ENCODE peak calls at places on chromosomes 5 and 9, in ten cellular contexts. L is activated CD4-positive, alpha-beta T cell treated with anti-CD3 and anti-CD28 coated beads for 48 hours; O is OCI-M1; U is left ventricle myocardium inferior; F is pancreas; B is brain microvascular endothelial cell; E is nucleus accumbens; S is germinal center; R is M059J; T is epithelial cell of esophagus. Q is an unnamed sample.

GRCh38 chr5:176633638-176634037 is 3.2 kb downstream of the EIF4E1B start:
- DNase-seq in L (no peak), O (no peak), U (no peak), F (no peak), B (no peak), E (no peak), S (peak; percentile 45), R (no peak), T (no peak), Q (no peak)

GRCh38 chr5:112217847-112218579 is 201.1 kb downstream of the EPB41L4A start:
- DNase-seq in L (no peak), O (peak; percentile 73), U (no peak), F (no peak), B (no peak), E (no peak), S (no peak), R (no peak), T (no peak), Q (no peak)

GRCh38 chr5:142743677-142744441 is 26.3 kb upstream of the ARHGAP26 start:
- DNase-seq in L (no peak), O (no peak), U (no peak), F (no peak), B (no peak), E (no peak), S (no peak), R (peak; percentile 22), T (peak; percentile 24), Q (no peak)

GRCh38 chr9:37392272-37392671 is 30.2 kb upstream of the GRHPR start:
- DNase-seq in L (no peak), O (peak; percentile 10), U (no peak), F (no peak), B (no peak), E (no peak), S (no peak), R (no peak), T (no peak), Q (no peak)

GRCh38 chr5:16791036-16791705 is 144.9 kb downstream of the MYO10 start:
- DNase-seq in L (peak; percentile 21), O (peak; percentile 75), U (no peak), F (no peak), B (peak; percentile 53), E (peak; percentile 2), S (peak; percentile 43), R (peak; percentile 62), T (peak; percentile 64), Q (peak; percentile 52)

GRCh38 chr5:125151150-125151932 is 404.9 kb upstream of the ZNF608 start:
- DNase-seq in L (no peak), O (no peak), U (no peak), F (no peak), B (no peak), E (no peak), S (no peak), R (no peak), T (no peak), Q (no peak)

GRCh38 chr5:135242021-135242480 is 157.0 kb downstream of the MACROH2A1 start:
- DNase-seq in L (no peak), O (no peak), U (no peak), F (no peak), B (no peak), E (no peak), S (no peak), R (peak; percentile 98), T (peak; percentile 65), Q (no peak)

GRCh38 chr9:33153001-33153400 is 14.1 kb downstream of the B4GALT1 start:
- DNase-seq in L (no peak), O (no peak), U (no peak), F (no peak), B (no peak), E (no peak), S (no peak), R (no peak), T (no peak), Q (no peak)

GRCh38 chr9:108885643-108886348 is 23.7 kb downstream of the ACTL7A start:
- DNase-seq in L (peak; percentile 77), O (peak; percentile 62), U (no peak), F (peak; percentile 71), B (peak; percentile 75), E (no peak), S (no peak), R (peak; percentile 91), T (peak; percentile 91), Q (no peak)

GRCh38 chr9:14993061-14993800 is 83.0 kb upstream of the FREM1 start:
- DNase-seq in L (peak; percentile 76), O (peak; percentile 95), U (peak; percentile 87), F (peak; percentile 85), B (peak; percentile 85), E (peak; percentile 85), S (no peak), R (peak; percentile 81), T (peak; percentile 65), Q (peak; percentile 2)

GRCh38 chr5:53161876-53162275 is 52.3 kb upstream of the MOCS2 start:
- DNase-seq in L (no peak), O (no peak), U (no peak), F (no peak), B (peak; percentile 57), E (no peak), S (no peak), R (peak; percentile 38), T (peak; percentile 78), Q (no peak)

GRCh38 chr9:16207161-16207560 is 654.3 kb downstream of the CCDC171 start:
- DNase-seq in L (peak; percentile 9), O (peak; percentile 21), U (peak; percentile 50), F (no peak), B (peak; percentile 69), E (no peak), S (no peak), R (peak; percentile 71), T (no peak), Q (no peak)

GRCh38 chr9:91334053-91334452 is 27.7 kb downstream of the AUH start:
- DNase-seq in L (peak; percentile 30), O (no peak), U (no peak), F (no peak), B (peak; percentile 82), E (no peak), S (no peak), R (peak; percentile 6), T (peak; percentile 47), Q (peak; percentile 25)

GRCh38 chr9:125254231-125254630 is 7.4 kb upstream of the GAPVD1 start:
- DNase-seq in L (no peak), O (no peak), U (no peak), F (no peak), B (no peak), E (no peak), S (no peak), R (no peak), T (no peak), Q (no peak)

GRCh38 chr5:137792291-137792690 is 38.1 kb upstream of the HNRNPA0 start:
- DNase-seq in L (no peak), O (no peak), U (no peak), F (no peak), B (no peak), E (no peak), S (no peak), R (peak; percentile 4), T (no peak), Q (no peak)

GRCh38 chr9:73008273-73008672 is 55.4 kb upstream of the ALDH1A1 start:
- DNase-seq in L (no peak), O (no peak), U (no peak), F (no peak), B (no peak), E (no peak), S (no peak), R (no peak), T (no peak), Q (no peak)

GRCh38 chr5:172636279-172637050 is 4.6 kb upstream of the NEURL1B start:
- DNase-seq in L (no peak), O (no peak), U (no peak), F (peak; percentile 0), B (no peak), E (no peak), S (no peak), R (no peak), T (no peak), Q (no peak)

GRCh38 chr5:81717221-81717620 is 33.7 kb downstream of the SSBP2 start:
- DNase-seq in L (no peak), O (no peak), U (no peak), F (no peak), B (no peak), E (no peak), S (no peak), R (no peak), T (peak; percentile 1), Q (no peak)

GRCh38 chr5:141695627-141696180 is 13.7 kb upstream of the ARAP3 start:
- DNase-seq in L (no peak), O (no peak), U (peak; percentile 61), F (no peak), B (no peak), E (no peak), S (no peak), R (peak; percentile 74), T (peak; percentile 73), Q (no peak)

GRCh38 chr5:131379723-131380122 is 115.9 kb downstream of the CDC42SE2 start:
- DNase-seq in L (peak; percentile 70), O (peak; percentile 86), U (no peak), F (peak; percentile 10), B (peak; percentile 82), E (no peak), S (peak; percentile 43), R (peak; percentile 85), T (peak; percentile 58), Q (no peak)

GRCh38 chr9:69420611-69421270 is 95.7 kb downstream of the ENTREP1 start:
- DNase-seq in L (peak; percentile 25), O (no peak), U (no peak), F (no peak), B (no peak), E (no peak), S (no peak), R (no peak), T (no peak), Q (no peak)

GRCh38 chr5:42992035-42992570 is 48.0 kb downstream of the ANXA2R start:
- DNase-seq in L (peak; percentile 80), O (peak; percentile 94), U (peak; percentile 84), F (no peak), B (peak; percentile 86), E (no peak), S (peak; percentile 50), R (peak; percentile 91), T (peak; percentile 81), Q (peak; percentile 93)

GRCh38 chr5:179801304-179802206 is 5.1 kb downstream of the MGAT4B start:
- DNase-seq in L (peak; percentile 91), O (peak; percentile 21), U (peak; percentile 74), F (peak; percentile 77), B (peak; percentile 34), E (no peak), S (peak; percentile 82), R (no peak), T (peak; percentile 73), Q (no peak)

GRCh38 chr5:1519631-1520141 is 4.1 kb downstream of the LPCAT1 start:
- DNase-seq in L (no peak), O (no peak), U (no peak), F (no peak), B (no peak), E (no peak), S (no peak), R (no peak), T (no peak), Q (no peak)

GRCh38 chr5:173717959-173718358 is 101.5 kb upstream of the BOD1 start:
- DNase-seq in L (no peak), O (no peak), U (no peak), F (no peak), B (no peak), E (no peak), S (no peak), R (no peak), T (no peak), Q (no peak)

GRCh38 chr5:84623034-84623433 is 238.4 kb upstream of the EDIL3 start:
- DNase-seq in L (no peak), O (peak; percentile 87), U (no peak), F (no peak), B (no peak), E (no peak), S (no peak), R (no peak), T (no peak), Q (no peak)

GRCh38 chr5:15354011-15354410 is 146.0 kb upstream of the FBXL7 start:
- DNase-seq in L (no peak), O (no peak), U (no peak), F (no peak), B (no peak), E (no peak), S (no peak), R (no peak), T (no peak), Q (no peak)

GRCh38 chr5:135319928-135320606 is 79.0 kb downstream of the MACROH2A1 start:
- DNase-seq in L (no peak), O (no peak), U (no peak), F (no peak), B (no peak), E (no peak), S (no peak), R (no peak), T (no peak), Q (no peak)